ENCODE peak calls at places on chromosomes 11 and 22, in seven cellular contexts. One of them, this sample, is unnamed. For H3K4me1, the result is how much of the 10 kb centered on the place peaks cover.

GRCh38 chr22:48037618-48038017 is 1275.2 kb downstream of the TBC1D22A start:
- DNase-seq in mucosa of descending colon: no peak
- DNase-seq in uterus: no peak
- DNase-seq in heart right ventricle: no peak
- DNase-seq in lower lobe of right lung: no peak
- DNase-seq in ascending aorta: no peak
- DNase-seq in mammary epithelial cell: no peak
- DNase-seq in this sample: no peak

GRCh38 chr11:61793084-61793828 is 545 bp downstream of the FEN1 start:
- DNase-seq in mucosa of descending colon: no peak
- DNase-seq in uterus: no peak
- DNase-seq in heart right ventricle: no peak
- DNase-seq in lower lobe of right lung: no peak
- DNase-seq in ascending aorta: no peak
- DNase-seq in mammary epithelial cell: peak
- DNase-seq in this sample: no peak

GRCh38 chr11:127106142-127106541 is 105.6 kb upstream of the KIRREL3 start:
- DNase-seq in mucosa of descending colon: no peak
- DNase-seq in uterus: no peak
- DNase-seq in heart right ventricle: no peak
- DNase-seq in lower lobe of right lung: no peak
- DNase-seq in ascending aorta: no peak
- DNase-seq in mammary epithelial cell: no peak
- DNase-seq in this sample: peak

GRCh38 chr22:44042822-44043221 is 18.7 kb downstream of the PARVB start:
- DNase-seq in mucosa of descending colon: no peak
- DNase-seq in uterus: no peak
- DNase-seq in heart right ventricle: no peak
- DNase-seq in lower lobe of right lung: no peak
- DNase-seq in ascending aorta: no peak
- DNase-seq in mammary epithelial cell: no peak
- DNase-seq in this sample: no peak

GRCh38 chr11:9662273-9662672 is 1.6 kb upstream of the SWAP70 start:
- DNase-seq in mucosa of descending colon: no peak
- DNase-seq in uterus: no peak
- DNase-seq in heart right ventricle: no peak
- DNase-seq in lower lobe of right lung: peak
- DNase-seq in ascending aorta: no peak
- DNase-seq in mammary epithelial cell: no peak
- DNase-seq in this sample: no peak

GRCh38 chr11:44950036-44950624 is 553 bp downstream of the TP53I11 start:
- DNase-seq in mucosa of descending colon: peak
- DNase-seq in uterus: peak
- DNase-seq in heart right ventricle: peak
- DNase-seq in lower lobe of right lung: peak
- DNase-seq in ascending aorta: no peak
- DNase-seq in mammary epithelial cell: no peak
- DNase-seq in this sample: peak

GRCh38 chr11:36750349-36750748 is 152.3 kb upstream of the RAG2 start:
- DNase-seq in mucosa of descending colon: no peak
- DNase-seq in uterus: no peak
- DNase-seq in heart right ventricle: no peak
- DNase-seq in lower lobe of right lung: no peak
- DNase-seq in ascending aorta: no peak
- DNase-seq in mammary epithelial cell: no peak
- DNase-seq in this sample: no peak

GRCh38 chr22:32355760-32356159 is 1.9 kb upstream of the RFPL3 start:
- DNase-seq in mucosa of descending colon: no peak
- DNase-seq in uterus: no peak
- DNase-seq in heart right ventricle: no peak
- DNase-seq in lower lobe of right lung: no peak
- DNase-seq in ascending aorta: no peak
- DNase-seq in mammary epithelial cell: peak
- DNase-seq in this sample: no peak

GRCh38 chr11:78659326-78660319 is 85.0 kb upstream of the NARS2 start:
- DNase-seq in mucosa of descending colon: no peak
- DNase-seq in uterus: no peak
- DNase-seq in heart right ventricle: no peak
- DNase-seq in lower lobe of right lung: no peak
- DNase-seq in ascending aorta: no peak
- DNase-seq in mammary epithelial cell: peak
- DNase-seq in this sample: peak

GRCh38 chr11:111719379-111719778 is 46.8 kb downstream of the PPP2R1B start:
- DNase-seq in mucosa of descending colon: no peak
- DNase-seq in uterus: no peak
- DNase-seq in heart right ventricle: no peak
- DNase-seq in lower lobe of right lung: no peak
- DNase-seq in ascending aorta: no peak
- DNase-seq in mammary epithelial cell: peak
- DNase-seq in this sample: no peak

GRCh38 chr11:12274558-12275197 is 102.7 kb upstream of the PARVA start:
- DNase-seq in mucosa of descending colon: no peak
- DNase-seq in uterus: no peak
- DNase-seq in heart right ventricle: no peak
- DNase-seq in lower lobe of right lung: no peak
- DNase-seq in ascending aorta: no peak
- DNase-seq in mammary epithelial cell: no peak
- DNase-seq in this sample: no peak

GRCh38 chr11:114812698-114813097 is 134.4 kb downstream of the NXPE2 start:
- DNase-seq in mucosa of descending colon: no peak
- DNase-seq in uterus: no peak
- DNase-seq in heart right ventricle: no peak
- DNase-seq in lower lobe of right lung: no peak
- DNase-seq in ascending aorta: no peak
- DNase-seq in mammary epithelial cell: no peak
- DNase-seq in this sample: no peak

GRCh38 chr11:9203715-9204311 is 61.3 kb downstream of the DENND5A start:
- DNase-seq in mucosa of descending colon: no peak
- DNase-seq in uterus: no peak
- DNase-seq in heart right ventricle: no peak
- DNase-seq in lower lobe of right lung: no peak
- DNase-seq in ascending aorta: no peak
- DNase-seq in mammary epithelial cell: no peak
- DNase-seq in this sample: no peak

GRCh38 chr11:101458161-101458560 is 125.6 kb downstream of the TRPC6 start:
- DNase-seq in mucosa of descending colon: no peak
- DNase-seq in uterus: no peak
- DNase-seq in heart right ventricle: no peak
- DNase-seq in lower lobe of right lung: no peak
- DNase-seq in ascending aorta: no peak
- DNase-seq in mammary epithelial cell: peak
- DNase-seq in this sample: no peak

GRCh38 chr22:46721716-46722115 is 16.3 kb downstream of the CERK start:
- DNase-seq in mucosa of descending colon: no peak
- DNase-seq in uterus: no peak
- DNase-seq in heart right ventricle: no peak
- DNase-seq in lower lobe of right lung: no peak
- DNase-seq in ascending aorta: no peak
- DNase-seq in mammary epithelial cell: peak
- DNase-seq in this sample: no peak
- TF ChIP-seq CTCF in mucosa of descending colon: no peak
- TF ChIP-seq CTCF in uterus: no peak
- TF ChIP-seq CTCF in heart right ventricle: no peak
- TF ChIP-seq CTCF in lower lobe of right lung: no peak
- TF ChIP-seq CTCF in ascending aorta: no peak
- TF ChIP-seq CTCF in mammary epithelial cell: no peak
- TF ChIP-seq CTCF in this sample: no peak

DNA sequence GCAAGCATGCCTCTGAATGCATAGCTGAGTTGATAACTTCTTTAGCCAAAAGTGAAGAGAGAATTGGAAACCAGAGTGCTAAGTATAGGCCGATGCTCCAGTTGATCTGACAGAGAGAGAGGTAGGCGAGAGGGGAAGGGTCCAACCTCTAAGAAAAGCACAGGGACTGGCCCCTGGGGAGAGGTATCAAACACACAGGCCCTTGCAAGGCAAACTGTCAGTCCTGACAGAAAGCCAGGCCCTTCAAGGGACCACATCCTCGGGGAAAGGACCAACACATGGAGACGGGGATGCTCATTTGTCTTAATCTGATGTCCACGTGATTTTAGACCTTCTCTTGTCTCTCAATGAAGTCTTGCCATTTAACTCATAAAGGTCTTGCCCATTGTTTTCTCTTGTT is 43.9 kb upstream of the SPATA19 start:
- DNase-seq in mucosa of descending colon: no peak
- DNase-seq in uterus: no peak
- DNase-seq in heart right ventricle: no peak
- DNase-seq in lower lobe of right lung: no peak
- DNase-seq in ascending aorta: no peak
- DNase-seq in mammary epithelial cell: no peak
- DNase-seq in this sample: no peak
- H3K4me1 ChIP-seq in mucosa of descending colon: under half
- H3K4me1 ChIP-seq in uterus: under half
- H3K4me1 ChIP-seq in heart right ventricle: under half
- H3K4me1 ChIP-seq in lower lobe of right lung: under half
- H3K4me1 ChIP-seq in ascending aorta: under half
- H3K4me1 ChIP-seq in mammary epithelial cell: under half
- H3K4me1 ChIP-seq in this sample: under half

GRCh38 chr22:40414838-40415505 is 44.6 kb downstream of the SGSM3 start:
- DNase-seq in mucosa of descending colon: peak
- DNase-seq in uterus: no peak
- DNase-seq in heart right ventricle: no peak
- DNase-seq in lower lobe of right lung: peak
- DNase-seq in ascending aorta: no peak
- DNase-seq in mammary epithelial cell: no peak
- DNase-seq in this sample: no peak
- H3K4me3 ChIP-seq in mucosa of descending colon: no peak
- H3K4me3 ChIP-seq in uterus: no peak
- H3K4me3 ChIP-seq in heart right ventricle: no peak
- H3K4me3 ChIP-seq in lower lobe of right lung: no peak
- H3K4me3 ChIP-seq in ascending aorta: no peak
- H3K4me3 ChIP-seq in mammary epithelial cell: no peak
- H3K4me3 ChIP-seq in this sample: no peak

GRCh38 chr11:129414144-129414876 is 38.7 kb downstream of the BARX2 start:
- DNase-seq in mucosa of descending colon: no peak
- DNase-seq in uterus: no peak
- DNase-seq in heart right ventricle: no peak
- DNase-seq in lower lobe of right lung: no peak
- DNase-seq in ascending aorta: no peak
- DNase-seq in mammary epithelial cell: no peak
- DNase-seq in this sample: no peak
- TF ChIP-seq CTCF in mucosa of descending colon: no peak
- TF ChIP-seq CTCF in uterus: no peak
- TF ChIP-seq CTCF in heart right ventricle: no peak
- TF ChIP-seq CTCF in lower lobe of right lung: no peak
- TF ChIP-seq CTCF in ascending aorta: no peak
- TF ChIP-seq CTCF in mammary epithelial cell: no peak
- TF ChIP-seq CTCF in this sample: no peak

GRCh38 chr22:21856868-21857267 is 10.6 kb downstream of the MAPK1 start:
- DNase-seq in mucosa of descending colon: no peak
- DNase-seq in uterus: no peak
- DNase-seq in heart right ventricle: no peak
- DNase-seq in lower lobe of right lung: no peak
- DNase-seq in ascending aorta: no peak
- DNase-seq in mammary epithelial cell: no peak
- DNase-seq in this sample: no peak
- H3K4me1 ChIP-seq in mucosa of descending colon: under half
- H3K4me1 ChIP-seq in uterus: under half
- H3K4me1 ChIP-seq in heart right ventricle: half or more
- H3K4me1 ChIP-seq in lower lobe of right lung: half or more
- H3K4me1 ChIP-seq in ascending aorta: under half
- H3K4me1 ChIP-seq in mammary epithelial cell: under half
- H3K4me1 ChIP-seq in this sample: under half

DNA sequence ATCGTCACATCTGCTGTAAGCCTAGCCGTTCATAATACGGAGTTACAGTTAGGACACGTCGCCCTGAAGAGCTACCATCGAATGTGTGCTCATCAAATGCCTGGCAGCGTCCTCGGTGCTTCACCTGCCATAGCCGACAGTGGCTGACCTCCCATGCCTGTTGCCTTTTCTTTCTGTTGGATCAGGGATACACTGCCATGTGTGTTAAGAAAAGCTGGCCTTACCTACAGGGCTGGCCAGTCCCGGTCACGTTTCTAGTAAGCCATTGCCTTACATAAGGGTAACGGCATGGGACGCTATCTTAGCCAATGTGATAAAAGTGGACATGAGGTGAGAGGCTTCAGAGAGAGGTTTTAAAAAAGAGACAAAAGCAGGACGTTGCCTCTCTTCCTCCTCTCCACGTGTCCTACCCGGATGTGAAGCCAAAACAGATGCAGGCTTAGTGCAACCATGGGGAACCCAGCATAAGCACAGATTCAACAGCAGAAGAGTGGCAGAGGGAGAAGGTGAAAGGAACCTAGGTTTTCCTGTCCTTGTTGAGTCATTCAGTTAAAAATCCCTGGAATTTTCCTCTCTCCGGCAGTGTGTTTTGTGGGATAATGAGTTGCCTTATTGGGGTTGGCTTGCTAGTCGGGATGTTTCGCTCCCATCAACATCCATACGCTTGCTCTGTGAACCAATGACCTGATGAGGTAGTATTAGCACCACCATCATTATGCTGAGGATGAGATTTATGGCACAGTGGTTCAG is 67.3 kb upstream of the B3GAT1 start:
- DNase-seq in mucosa of descending colon: no peak
- DNase-seq in uterus: no peak
- DNase-seq in heart right ventricle: no peak
- DNase-seq in lower lobe of right lung: no peak
- DNase-seq in ascending aorta: no peak
- DNase-seq in mammary epithelial cell: no peak
- DNase-seq in this sample: no peak
- H3K4me3 ChIP-seq in mucosa of descending colon: no peak
- H3K4me3 ChIP-seq in uterus: no peak
- H3K4me3 ChIP-seq in heart right ventricle: no peak
- H3K4me3 ChIP-seq in lower lobe of right lung: no peak
- H3K4me3 ChIP-seq in ascending aorta: no peak
- H3K4me3 ChIP-seq in mammary epithelial cell: no peak
- H3K4me3 ChIP-seq in this sample: no peak

DNA sequence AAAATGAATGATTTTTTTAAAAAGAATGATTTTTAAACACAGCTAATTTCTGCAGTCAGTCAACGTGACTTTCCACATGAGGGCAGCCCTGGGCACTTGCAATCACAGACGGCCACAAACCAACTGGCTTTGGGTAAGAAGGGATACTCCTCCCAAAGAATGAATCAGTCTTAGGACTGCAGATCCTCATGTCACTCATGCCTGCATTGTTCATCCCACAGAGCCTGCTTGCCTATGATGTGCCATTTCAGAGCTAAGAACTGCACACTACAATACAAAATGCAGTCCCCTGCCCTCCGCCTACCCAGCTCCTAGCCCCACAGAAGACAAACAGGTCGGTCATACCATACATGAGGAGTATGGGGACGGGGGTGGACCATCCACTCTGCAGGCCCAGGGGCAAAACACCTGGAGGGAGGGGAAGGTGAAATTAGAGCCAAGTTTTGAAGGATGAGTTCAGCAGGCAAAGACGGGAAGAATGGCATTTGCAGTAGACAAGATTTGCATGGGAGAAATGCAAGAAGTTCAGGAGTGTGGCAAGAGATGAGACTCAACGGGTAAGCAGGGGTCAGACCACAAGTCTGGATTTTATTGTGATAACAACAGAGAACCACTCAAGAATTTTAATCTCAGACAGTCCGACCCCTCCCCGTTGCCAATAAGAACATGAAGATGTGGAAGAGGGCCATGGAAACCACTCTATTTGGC is 24.7 kb downstream of the PACSIN2 start:
- DNase-seq in mucosa of descending colon: no peak
- DNase-seq in uterus: no peak
- DNase-seq in heart right ventricle: no peak
- DNase-seq in lower lobe of right lung: no peak
- DNase-seq in ascending aorta: no peak
- DNase-seq in mammary epithelial cell: peak
- DNase-seq in this sample: no peak
- TF ChIP-seq CTCF in mucosa of descending colon: no peak
- TF ChIP-seq CTCF in uterus: no peak
- TF ChIP-seq CTCF in heart right ventricle: peak
- TF ChIP-seq CTCF in lower lobe of right lung: peak
- TF ChIP-seq CTCF in ascending aorta: peak
- TF ChIP-seq CTCF in mammary epithelial cell: peak
- TF ChIP-seq CTCF in this sample: peak

GRCh38 chr11:96506041-96506440 is 116.2 kb downstream of the JRKL start:
- DNase-seq in mucosa of descending colon: no peak
- DNase-seq in uterus: no peak
- DNase-seq in heart right ventricle: no peak
- DNase-seq in lower lobe of right lung: no peak
- DNase-seq in ascending aorta: no peak
- DNase-seq in mammary epithelial cell: no peak
- DNase-seq in this sample: no peak
- H3K4me1 ChIP-seq in mucosa of descending colon: under half
- H3K4me1 ChIP-seq in uterus: under half
- H3K4me1 ChIP-seq in heart right ventricle: under half
- H3K4me1 ChIP-seq in lower lobe of right lung: under half
- H3K4me1 ChIP-seq in ascending aorta: under half
- H3K4me1 ChIP-seq in mammary epithelial cell: under half
- H3K4me1 ChIP-seq in this sample: under half